ENCODE peak calls at places on chromosome 1, in seven cellular contexts. U is mucosa of descending colon; O is cardiac muscle cell; J is T-cell; S is stimulated activated CD4-positive, alpha-beta T cell treated with anti-CD3 and anti-CD28 coated beads, TNF-alpha, amount 100 ng/mL, for 24 hours; D is NCI-H2029; Q is neural progenitor cell. F is an unnamed sample.

GRCh38 chr1:55670331-55671082 is 455.3 kb upstream of the USP24 start:
- DNase-seq in S (no peak), D (no peak), O (no peak), U (no peak), J (no peak), Q (no peak), F (peak; percentile 66)

GRCh38 chr1:54337928-54338327 is 68.3 kb downstream of the SSBP3 start:
- DNase-seq in D (peak; percentile 92), Q (no peak), U (no peak), J (no peak), O (no peak), S (no peak), F (no peak)

GRCh38 chr1:213987422-213987875 is 324 bp upstream of the PROX1 start:
- DNase-seq in D (peak; percentile 71), O (peak; percentile 91), Q (peak; percentile 88), U (no peak), J (no peak), S (no peak), F (no peak)

GRCh38 chr1:186094170-186094569 is 280.9 kb downstream of the TPR start:
- DNase-seq in U (no peak), Q (no peak), J (no peak), D (no peak), S (no peak), O (no peak), F (no peak)

GRCh38 chr1:113053344-113054138 is 19.5 kb upstream of the LRIG2 start:
- DNase-seq in J (no peak), Q (no peak), S (no peak), U (no peak), D (no peak), O (no peak), F (no peak)

GRCh38 chr1:154772611-154773515 is 97.2 kb downstream of the KCNN3 start:
- DNase-seq in J (peak; percentile 24), S (no peak), U (no peak), D (no peak), Q (peak; percentile 65), O (no peak), F (no peak)

GRCh38 chr1:84406209-84406917 is 8.1 kb downstream of the DNASE2B start:
- DNase-seq in Q (no peak), J (no peak), D (no peak), O (no peak), S (no peak), U (no peak), F (no peak)

GRCh38 chr1:58718435-58718834 is 18.6 kb upstream of the MYSM1 start:
- DNase-seq in O (peak; percentile 35), U (no peak), Q (no peak), D (no peak), S (no peak), J (no peak), F (no peak)

GRCh38 chr1:154474802-154475201 is 27.2 kb upstream of the TDRD10 start:
- DNase-seq in D (no peak), O (no peak), S (no peak), Q (no peak), J (no peak), U (peak; percentile 75), F (peak; percentile 41)

GRCh38 chr1:230067441-230067870 is 418 bp downstream of the GALNT2 start:
- DNase-seq in U (peak; percentile 68), O (peak; percentile 49), Q (peak; percentile 67), J (no peak), D (no peak), S (no peak), F (peak; percentile 44)

GRCh38 chr1:64469614-64469976 is 334 bp upstream of the CACHD1 start:
- DNase-seq in O (no peak), J (no peak), Q (peak; percentile 46), U (no peak), S (no peak), D (no peak), F (no peak)

GRCh38 chr1:966135-966602 is at the start of gene PLEKHN1:
- DNase-seq in D (no peak), U (peak; percentile 61), Q (no peak), S (no peak), O (no peak), J (no peak), F (no peak)

F was measured in fibroblast of gingiva.